ENCODE peak calls at places on chromosomes 4 and X, in eight cellular contexts. One of them, this sample, is unnamed. For H3K36me3 and H3K9me3, the result is how much of the 10 kb centered on the place peaks cover.

GRCh38 chr4:100649478-100649877 is 131.7 kb upstream of the EMCN start:
- DNase-seq in lower lobe of right lung: no peak
- DNase-seq in iPS DF 6.9: no peak
- DNase-seq in heart right ventricle: no peak
- DNase-seq in GM23248: peak
- DNase-seq in tibial nerve: no peak
- DNase-seq in tibial artery: no peak
- DNase-seq in heart left ventricle: no peak
- DNase-seq in this sample: no peak

GRCh38 chr4:10582059-10582686 is 102.4 kb downstream of the CLNK start:
- DNase-seq in iPS DF 6.9: no peak
- DNase-seq in GM23248: peak
- DNase-seq in heart left ventricle: peak
- DNase-seq in lower lobe of right lung: no peak
- DNase-seq in heart right ventricle: peak
- DNase-seq in tibial artery: no peak
- DNase-seq in tibial nerve: peak
- DNase-seq in this sample: peak

GRCh38 chr4:56743550-56743949 is 62.5 kb upstream of the HOPX start:
- DNase-seq in tibial artery: no peak
- DNase-seq in GM23248: no peak
- DNase-seq in heart right ventricle: no peak
- DNase-seq in tibial nerve: no peak
- DNase-seq in heart left ventricle: no peak
- DNase-seq in iPS DF 6.9: no peak
- DNase-seq in lower lobe of right lung: no peak
- DNase-seq in this sample: peak

GRCh38 chr4:101556845-101557244 is 209.5 kb upstream of the PPP3CA start:
- DNase-seq in heart left ventricle: no peak
- DNase-seq in tibial nerve: no peak
- DNase-seq in lower lobe of right lung: no peak
- DNase-seq in heart right ventricle: no peak
- DNase-seq in tibial artery: no peak
- DNase-seq in iPS DF 6.9: no peak
- DNase-seq in GM23248: no peak
- DNase-seq in this sample: no peak

GRCh38 chr4:173415885-173416658 is 17.2 kb upstream of the SCRG1 start:
- DNase-seq in GM23248: no peak
- DNase-seq in tibial artery: peak
- DNase-seq in tibial nerve: peak
- DNase-seq in heart left ventricle: peak
- DNase-seq in iPS DF 6.9: no peak
- DNase-seq in heart right ventricle: no peak
- DNase-seq in lower lobe of right lung: peak
- DNase-seq in this sample: no peak

GRCh38 chr4:138507527-138507926 is 265.4 kb upstream of the SLC7A11 start:
- DNase-seq in iPS DF 6.9: no peak
- DNase-seq in lower lobe of right lung: no peak
- DNase-seq in tibial artery: no peak
- DNase-seq in GM23248: peak
- DNase-seq in heart left ventricle: no peak
- DNase-seq in heart right ventricle: no peak
- DNase-seq in tibial nerve: no peak
- DNase-seq in this sample: no peak

GRCh38 chr4:164312671-164313070 is 441.3 kb upstream of the SMIM31 start:
- DNase-seq in iPS DF 6.9: no peak
- DNase-seq in GM23248: no peak
- DNase-seq in tibial artery: no peak
- DNase-seq in heart left ventricle: no peak
- DNase-seq in heart right ventricle: no peak
- DNase-seq in lower lobe of right lung: no peak
- DNase-seq in tibial nerve: no peak
- DNase-seq in this sample: no peak

GRCh38 chr4:151690164-151690856 is 70.5 kb downstream of the GATB start:
- DNase-seq in lower lobe of right lung: no peak
- DNase-seq in heart left ventricle: no peak
- DNase-seq in iPS DF 6.9: no peak
- DNase-seq in tibial artery: no peak
- DNase-seq in heart right ventricle: no peak
- DNase-seq in GM23248: peak
- DNase-seq in tibial nerve: no peak
- DNase-seq in this sample: peak

GRCh38 chr4:84529169-84529751 is 30.2 kb upstream of the NKX6-1 start:
- DNase-seq in tibial nerve: no peak
- DNase-seq in tibial artery: no peak
- DNase-seq in GM23248: peak
- DNase-seq in heart right ventricle: no peak
- DNase-seq in iPS DF 6.9: no peak
- DNase-seq in lower lobe of right lung: no peak
- DNase-seq in heart left ventricle: no peak
- DNase-seq in this sample: peak

GRCh38 chrX:42920752-42921151 is 142.8 kb upstream of the PPP1R2C start:
- DNase-seq in heart left ventricle: no peak
- DNase-seq in lower lobe of right lung: no peak
- DNase-seq in heart right ventricle: no peak
- DNase-seq in tibial nerve: no peak
- DNase-seq in iPS DF 6.9: no peak
- DNase-seq in tibial artery: no peak
- DNase-seq in GM23248: no peak
- DNase-seq in this sample: no peak

GRCh38 chr4:17576932-17577659 is at the start of gene LAP3:
- DNase-seq in tibial artery: peak
- DNase-seq in lower lobe of right lung: peak
- DNase-seq in tibial nerve: peak
- DNase-seq in GM23248: peak
- DNase-seq in iPS DF 6.9: peak
- DNase-seq in heart left ventricle: peak
- DNase-seq in heart right ventricle: peak
- DNase-seq in this sample: peak
- H3K27ac ChIP-seq in tibial artery: peak
- H3K27ac ChIP-seq in lower lobe of right lung: peak
- H3K27ac ChIP-seq in tibial nerve: peak
- H3K27ac ChIP-seq in GM23248: peak
- H3K27ac ChIP-seq in iPS DF 6.9: no peak
- H3K27ac ChIP-seq in heart left ventricle: peak
- H3K27ac ChIP-seq in heart right ventricle: peak
- H3K27ac ChIP-seq in this sample: peak

GRCh38 chr4:118814054-118814453 is 21.9 kb downstream of the SEC24D start:
- DNase-seq in heart left ventricle: no peak
- DNase-seq in lower lobe of right lung: no peak
- DNase-seq in tibial nerve: no peak
- DNase-seq in iPS DF 6.9: no peak
- DNase-seq in heart right ventricle: no peak
- DNase-seq in tibial artery: no peak
- DNase-seq in GM23248: no peak
- DNase-seq in this sample: no peak

GRCh38 chr4:118811832-118812231 is 24.1 kb downstream of the SEC24D start:
- DNase-seq in lower lobe of right lung: no peak
- DNase-seq in heart right ventricle: no peak
- DNase-seq in tibial nerve: no peak
- DNase-seq in tibial artery: no peak
- DNase-seq in GM23248: no peak
- DNase-seq in heart left ventricle: no peak
- DNase-seq in iPS DF 6.9: no peak
- DNase-seq in this sample: no peak

GRCh38 chr4:118807659-118808058 is 28.3 kb downstream of the SEC24D start:
- DNase-seq in lower lobe of right lung: no peak
- DNase-seq in heart right ventricle: no peak
- DNase-seq in iPS DF 6.9: no peak
- DNase-seq in tibial nerve: no peak
- DNase-seq in tibial artery: no peak
- DNase-seq in heart left ventricle: no peak
- DNase-seq in GM23248: no peak
- DNase-seq in this sample: no peak

GRCh38 chr4:118813561-118813960 is 22.4 kb downstream of the SEC24D start:
- DNase-seq in tibial artery: no peak
- DNase-seq in tibial nerve: no peak
- DNase-seq in heart left ventricle: no peak
- DNase-seq in GM23248: no peak
- DNase-seq in iPS DF 6.9: no peak
- DNase-seq in lower lobe of right lung: no peak
- DNase-seq in heart right ventricle: no peak
- DNase-seq in this sample: no peak

GRCh38 chr4:118811008-118811764 is 24.7 kb downstream of the SEC24D start:
- DNase-seq in lower lobe of right lung: no peak
- DNase-seq in GM23248: peak
- DNase-seq in tibial artery: no peak
- DNase-seq in heart left ventricle: no peak
- DNase-seq in heart right ventricle: no peak
- DNase-seq in iPS DF 6.9: no peak
- DNase-seq in tibial nerve: no peak
- DNase-seq in this sample: no peak
- H3K36me3 ChIP-seq in lower lobe of right lung: half or more
- H3K36me3 ChIP-seq in GM23248: half or more
- H3K36me3 ChIP-seq in tibial artery: under half
- H3K36me3 ChIP-seq in heart left ventricle: half or more
- H3K36me3 ChIP-seq in heart right ventricle: half or more
- H3K36me3 ChIP-seq in iPS DF 6.9: under half
- H3K36me3 ChIP-seq in tibial nerve: under half
- H3K36me3 ChIP-seq in this sample: under half

GRCh38 chr4:149101649-149102048 is 659.4 kb upstream of the NR3C2 start:
- DNase-seq in heart left ventricle: no peak
- DNase-seq in tibial artery: no peak
- DNase-seq in GM23248: no peak
- DNase-seq in heart right ventricle: no peak
- DNase-seq in iPS DF 6.9: no peak
- DNase-seq in tibial nerve: no peak
- DNase-seq in lower lobe of right lung: no peak
- DNase-seq in this sample: no peak

GRCh38 chr4:149108626-149109025 is 666.4 kb upstream of the NR3C2 start:
- DNase-seq in heart left ventricle: no peak
- DNase-seq in heart right ventricle: no peak
- DNase-seq in GM23248: peak
- DNase-seq in iPS DF 6.9: no peak
- DNase-seq in tibial artery: no peak
- DNase-seq in lower lobe of right lung: no peak
- DNase-seq in tibial nerve: no peak
- DNase-seq in this sample: no peak

GRCh38 chr4:149102765-149103164 is 660.6 kb upstream of the NR3C2 start:
- DNase-seq in iPS DF 6.9: no peak
- DNase-seq in tibial nerve: no peak
- DNase-seq in GM23248: no peak
- DNase-seq in tibial artery: no peak
- DNase-seq in heart left ventricle: no peak
- DNase-seq in lower lobe of right lung: no peak
- DNase-seq in heart right ventricle: no peak
- DNase-seq in this sample: no peak
- H3K9me3 ChIP-seq in iPS DF 6.9: under half
- H3K9me3 ChIP-seq in tibial nerve: under half
- H3K9me3 ChIP-seq in GM23248: under half
- H3K9me3 ChIP-seq in tibial artery: under half
- H3K9me3 ChIP-seq in heart left ventricle: under half
- H3K9me3 ChIP-seq in lower lobe of right lung: under half
- H3K9me3 ChIP-seq in heart right ventricle: under half
- H3K9me3 ChIP-seq in this sample: under half

GRCh38 chr4:39456946-39457763 is 1.6 kb downstream of the RPL9 start:
- DNase-seq in iPS DF 6.9: no peak
- DNase-seq in GM23248: no peak
- DNase-seq in tibial artery: no peak
- DNase-seq in tibial nerve: no peak
- DNase-seq in heart right ventricle: no peak
- DNase-seq in lower lobe of right lung: no peak
- DNase-seq in heart left ventricle: no peak
- DNase-seq in this sample: no peak
- H3K27ac ChIP-seq in iPS DF 6.9: no peak
- H3K27ac ChIP-seq in GM23248: peak
- H3K27ac ChIP-seq in tibial artery: peak
- H3K27ac ChIP-seq in tibial nerve: peak
- H3K27ac ChIP-seq in heart right ventricle: peak
- H3K27ac ChIP-seq in lower lobe of right lung: peak
- H3K27ac ChIP-seq in heart left ventricle: peak
- H3K27ac ChIP-seq in this sample: peak

GRCh38 chr4:152965614-152966013 is 29.5 kb downstream of the FHDC1 start:
- DNase-seq in GM23248: no peak
- DNase-seq in tibial nerve: no peak
- DNase-seq in heart left ventricle: no peak
- DNase-seq in lower lobe of right lung: no peak
- DNase-seq in iPS DF 6.9: no peak
- DNase-seq in tibial artery: no peak
- DNase-seq in heart right ventricle: no peak
- DNase-seq in this sample: no peak
- H3K36me3 ChIP-seq in GM23248: under half
- H3K36me3 ChIP-seq in tibial nerve: under half
- H3K36me3 ChIP-seq in heart left ventricle: under half
- H3K36me3 ChIP-seq in lower lobe of right lung: under half
- H3K36me3 ChIP-seq in iPS DF 6.9: under half
- H3K36me3 ChIP-seq in tibial artery: under half
- H3K36me3 ChIP-seq in heart right ventricle: under half
- H3K36me3 ChIP-seq in this sample: under half

GRCh38 chrX:16658284-16658683 is 8.3 kb downstream of the S100G start:
- DNase-seq in heart left ventricle: no peak
- DNase-seq in heart right ventricle: no peak
- DNase-seq in tibial artery: no peak
- DNase-seq in iPS DF 6.9: no peak
- DNase-seq in GM23248: peak
- DNase-seq in tibial nerve: no peak
- DNase-seq in lower lobe of right lung: no peak
- DNase-seq in this sample: no peak

GRCh38 chrX:16659326-16659725 is 9.4 kb downstream of the S100G start:
- DNase-seq in lower lobe of right lung: no peak
- DNase-seq in tibial artery: no peak
- DNase-seq in iPS DF 6.9: no peak
- DNase-seq in tibial nerve: no peak
- DNase-seq in heart right ventricle: no peak
- DNase-seq in heart left ventricle: no peak
- DNase-seq in GM23248: no peak
- DNase-seq in this sample: no peak

GRCh38 chrX:16651422-16651821 is 1.5 kb downstream of the S100G start:
- DNase-seq in lower lobe of right lung: no peak
- DNase-seq in tibial artery: no peak
- DNase-seq in tibial nerve: no peak
- DNase-seq in heart right ventricle: no peak
- DNase-seq in GM23248: no peak
- DNase-seq in heart left ventricle: no peak
- DNase-seq in iPS DF 6.9: no peak
- DNase-seq in this sample: no peak

GRCh38 chrX:16649858-16650257 is at the start of gene S100G:
- DNase-seq in heart left ventricle: no peak
- DNase-seq in heart right ventricle: no peak
- DNase-seq in lower lobe of right lung: no peak
- DNase-seq in tibial artery: no peak
- DNase-seq in GM23248: no peak
- DNase-seq in tibial nerve: no peak
- DNase-seq in iPS DF 6.9: no peak
- DNase-seq in this sample: no peak

GRCh38 chrX:16653424-16653823 is 3.5 kb downstream of the S100G start:
- DNase-seq in GM23248: peak
- DNase-seq in heart right ventricle: no peak
- DNase-seq in heart left ventricle: no peak
- DNase-seq in iPS DF 6.9: no peak
- DNase-seq in tibial artery: no peak
- DNase-seq in lower lobe of right lung: no peak
- DNase-seq in tibial nerve: no peak
- DNase-seq in this sample: peak
- H3K9me3 ChIP-seq in GM23248: under half
- H3K9me3 ChIP-seq in heart right ventricle: under half
- H3K9me3 ChIP-seq in heart left ventricle: under half
- H3K9me3 ChIP-seq in iPS DF 6.9: under half
- H3K9me3 ChIP-seq in tibial artery: under half
- H3K9me3 ChIP-seq in lower lobe of right lung: under half
- H3K9me3 ChIP-seq in tibial nerve: under half
- H3K9me3 ChIP-seq in this sample: under half

This sample was measured in small intestine.